ENCODE peak calls at places on chromosomes 7 and 10, in six cellular contexts. U, Z, F, V, T and G are unnamed samples.

GRCh38 chr10:116307450-116307849 is 16.8 kb upstream of the CCDC172 start:
- DNase-seq in U (no peak), Z (no peak), F (no peak), V (no peak), T (no peak), G (no peak)

GRCh38 chr10:104809288-104810090 is 168.4 kb downstream of the SORCS3 start:
- DNase-seq in U (no peak), Z (no peak), F (no peak), V (no peak), T (peak; percentile 67), G (no peak)

GRCh38 chr7:154695836-154696235 is 307.1 kb downstream of the PAXIP1 start:
- DNase-seq in U (no peak), Z (no peak), F (no peak), V (no peak), T (no peak), G (no peak)

GRCh38 chr10:73859441-73860049 is 14.8 kb downstream of the CAMK2G start:
- DNase-seq in U (no peak), Z (no peak), F (no peak), V (no peak), T (no peak), G (no peak)

GRCh38 chr10:68095176-68095575 is 14.1 kb upstream of the MYPN start:
- DNase-seq in U (no peak), Z (no peak), F (no peak), V (no peak), T (peak; percentile 56), G (no peak)

GRCh38 chr7:94190599-94191061 is 186.5 kb upstream of the BET1 start:
- DNase-seq in U (no peak), Z (no peak), F (no peak), V (no peak), T (peak; percentile 77), G (no peak)

GRCh38 chr10:97866524-97867219 is 17.0 kb downstream of the GOLGA7B start:
- DNase-seq in U (peak; percentile 22), Z (no peak), F (no peak), V (no peak), T (no peak), G (no peak)

GRCh38 chr7:132464740-132465139 is 111.5 kb downstream of the PLXNA4 start:
- DNase-seq in U (no peak), Z (no peak), F (no peak), V (no peak), T (no peak), G (no peak)

GRCh38 chr7:151125835-151126481 is 39.7 kb downstream of the AGAP3 start:
- DNase-seq in U (peak; percentile 80), Z (no peak), F (no peak), V (no peak), T (no peak), G (peak; percentile 74)